ENCODE peak calls at places on chromosomes 4 and X, in four cellular contexts. A is K562, L is HEK293T, C is GM12878. V is an unnamed sample.

GRCh38 chrX:109732319-109732779 is 708 bp downstream of the ACSL4 start:
- DNase-seq in A (peak), C (no peak), L (peak), V (no peak)

GRCh38 chrX:153398275-153398960 is 2.7 kb downstream of the PNMA6E start:
- DNase-seq in A (no peak), C (no peak), L (no peak), V (no peak)

GRCh38 chr4:119646347-119647071 is 17.9 kb upstream of the PDE5A start:
- DNase-seq in C (no peak), A (no peak), L (no peak), V (no peak)

GRCh38 chr4:1463927-1464540 is 57.8 kb upstream of the NKX1-1 start:
- DNase-seq in C (no peak), L (no peak), A (no peak), V (no peak)

GRCh38 chr4:186889876-186890643 is 166.4 kb upstream of the FAT1 start:
- DNase-seq in C (no peak), A (no peak), L (no peak), V (no peak)

GRCh38 chr4:155353923-155354540 is 22.7 kb downstream of the MAP9 start:
- DNase-seq in A (peak), C (no peak), L (peak), V (peak)

GRCh38 chr4:39664828-39665731 is 26.4 kb upstream of the SMIM14 start:
- DNase-seq in A (no peak), C (no peak), L (no peak), V (peak)

GRCh38 chr4:122842392-122842791 is 15.8 kb downstream of the FGF2 start:
- DNase-seq in L (no peak), C (no peak), A (no peak), V (no peak)

GRCh38 chr4:86250006-86250405 is 109.8 kb downstream of the MAPK10 start:
- DNase-seq in C (no peak), L (no peak), A (no peak), V (no peak)

GRCh38 chr4:100306018-100306417 is 115.8 kb upstream of the DDIT4L start:
- DNase-seq in C (no peak), A (no peak), L (no peak), V (no peak)

GRCh38 chrX:155188786-155189185 is 27.5 kb upstream of the VBP1 start:
- DNase-seq in C (no peak), A (no peak), L (no peak), V (no peak)

GRCh38 chrX:72276478-72276953 is 532 bp downstream of the RPS4X start:
- DNase-seq in L (no peak), A (no peak), C (no peak), V (no peak)

GRCh38 chr4:73139991-73140390 is 70.5 kb upstream of the COX18 start:
- DNase-seq in A (no peak), L (no peak), C (no peak), V (no peak)

GRCh38 chr4:183765121-183765990 is 106.3 kb downstream of the TRAPPC11 start:
- DNase-seq in C (no peak), A (no peak), L (no peak), V (peak)

GRCh38 chr4:2797545-2798305 is 4.8 kb downstream of the SH3BP2 start:
- DNase-seq in C (no peak), L (no peak), A (no peak), V (no peak)

GRCh38 chr4:112130903-112131302 is 14.4 kb upstream of the FAM241A start:
- DNase-seq in C (no peak), L (peak), A (no peak), V (no peak)

GRCh38 chr4:23932935-23933334 is 43.1 kb upstream of the PPARGC1A start:
- DNase-seq in A (no peak), L (no peak), C (no peak), V (no peak)

GRCh38 chr4:135227842-135228241 is 1026.3 kb upstream of the PABPC4L start:
- DNase-seq in C (no peak), L (no peak), A (no peak), V (no peak)
- TF ChIP-seq FOXK2 in C (no peak), L (no peak), A (no peak), V (no peak)

GRCh38 chr4:78689224-78689623 is 86.9 kb upstream of the BMP2K start:
- DNase-seq in C (no peak), A (no peak), L (no peak), V (no peak)
- TF ChIP-seq FOXK2 in C (no peak), A (no peak), L (no peak), V (no peak)

DNA sequence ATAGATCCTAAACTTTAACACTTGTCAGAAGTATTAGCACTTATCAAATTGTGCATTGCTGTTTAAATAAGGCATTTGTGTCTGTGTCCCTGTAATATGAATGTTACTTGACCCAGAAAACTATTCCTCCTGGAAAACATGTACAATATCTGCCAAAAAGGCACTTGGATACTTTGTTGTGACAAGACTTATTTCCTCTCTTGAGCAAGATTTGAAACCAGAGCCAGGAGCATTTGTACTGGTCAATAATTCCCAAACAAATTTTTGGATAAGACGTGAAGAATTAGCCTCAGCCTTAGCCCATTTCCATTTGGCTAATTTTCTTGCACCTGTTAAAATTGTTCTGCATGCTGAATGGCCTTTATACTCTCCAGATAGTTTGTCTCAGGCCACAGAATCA is 176.3 kb upstream of the GK2 start:
- DNase-seq in C (no peak), A (no peak), L (no peak), V (no peak)
- TF ChIP-seq FOXK2 in C (no peak), A (no peak), L (no peak), V (no peak)

DNA sequence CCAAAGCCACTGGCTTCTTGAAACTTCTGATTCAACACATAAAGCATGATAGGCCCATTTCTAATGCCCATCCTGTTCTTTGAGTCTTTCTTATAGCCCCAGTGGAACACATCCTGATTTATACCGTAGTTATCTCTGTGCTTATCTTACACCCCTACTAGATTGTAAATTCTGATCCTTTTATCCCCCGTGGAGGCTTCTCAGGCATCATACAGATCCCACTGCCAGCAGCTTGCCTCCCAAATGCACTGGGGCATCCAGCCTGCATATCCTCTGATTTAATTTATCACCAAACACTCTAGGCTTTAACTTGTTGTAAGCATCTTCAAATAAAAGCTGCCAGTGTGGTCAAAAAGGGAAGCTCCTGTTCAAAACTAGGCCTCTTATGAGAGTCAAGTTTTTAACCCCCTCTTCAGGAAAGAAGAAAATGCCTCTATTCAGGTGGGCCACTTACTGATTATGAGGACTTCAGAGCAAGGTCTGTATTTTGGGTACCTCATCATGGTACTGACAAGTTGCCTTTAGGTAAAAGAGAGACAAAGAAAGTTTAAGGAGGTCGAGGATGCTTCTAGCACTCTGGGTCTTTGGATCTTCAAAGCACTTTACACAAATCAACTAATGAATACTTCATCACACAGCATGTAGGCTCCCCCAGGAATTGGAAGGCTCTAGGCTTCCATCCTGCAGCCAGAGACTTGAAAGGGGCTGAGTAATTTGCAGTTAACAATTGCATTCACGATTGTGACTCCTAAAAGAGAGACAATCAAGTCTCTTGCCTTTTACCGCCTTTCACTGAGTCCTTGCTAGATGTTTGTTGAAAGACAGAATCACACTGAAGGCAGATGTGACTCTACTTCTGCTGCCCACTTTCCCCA is 95.8 kb upstream of the LDB2 start:
- DNase-seq in C (no peak), L (no peak), A (no peak), V (no peak)
- TF ChIP-seq FOXK2 in C (no peak), L (no peak), A (no peak), V (no peak)

GRCh38 chr4:10582059-10582686 is 102.4 kb downstream of the CLNK start:
- DNase-seq in C (no peak), L (peak), A (peak), V (peak)
- TF ChIP-seq FOXK2 in C (no peak), L (no peak), A (no peak), V (no peak)

GRCh38 chr4:150216725-150217124 is 138.5 kb downstream of the DCLK2 start:
- DNase-seq in A (no peak), L (no peak), C (no peak), V (no peak)
- TF ChIP-seq FOXK2 in A (no peak), L (no peak), C (no peak), V (no peak)

V was measured in HepG2.